ENCODE peak calls at places on chromosomes 6 and 20, in five cellular contexts. B is testis, V is H54, D is IMR-90, M is Peyer's patch. J is an unnamed sample.
A peak's percentile ranks its signal among the peaks of the same experiment; 100 is the strongest.

GRCh38 chr6:109458774-109459531 is 3.4 kb upstream of the MICAL1 start:
- DNase-seq in B (no peak), V (no peak), D (no peak), M (no peak), J (no peak)

GRCh38 chr20:38315290-38315966 is 11.5 kb downstream of the BPI start:
- DNase-seq in B (peak; percentile 30), V (no peak), D (peak; percentile 41), M (no peak), J (no peak)

GRCh38 chr6:130453230-130453629 is 87.4 kb downstream of the TMEM200A start:
- DNase-seq in B (no peak), V (no peak), D (peak; percentile 80), M (no peak), J (no peak)

GRCh38 chr6:22447862-22448261 is 121.5 kb upstream of the HDGFL1 start:
- DNase-seq in B (no peak), V (no peak), D (no peak), M (no peak), J (no peak)

GRCh38 chr6:105301072-105301503 is 101.8 kb downstream of the PREP start:
- DNase-seq in B (no peak), V (no peak), D (peak; percentile 29), M (no peak), J (no peak)

GRCh38 chr6:4319992-4320683 is 184.8 kb upstream of the ECI2 start:
- DNase-seq in B (no peak), V (no peak), D (peak; percentile 65), M (no peak), J (no peak)

GRCh38 chr6:99282479-99283062 is 66.9 kb downstream of the FAXC start:
- DNase-seq in B (no peak), V (peak; percentile 8), D (peak; percentile 30), M (no peak), J (peak; percentile 17)

GRCh38 chr6:29739882-29740261 is 16.6 kb downstream of the HLA-F start:
- DNase-seq in B (no peak), V (no peak), D (peak; percentile 33), M (no peak), J (no peak)

GRCh38 chr6:132132911-132133639 is 181.9 kb upstream of the CCN2 start:
- DNase-seq in B (no peak), V (no peak), D (peak; percentile 85), M (no peak), J (no peak)

GRCh38 chr6:125746731-125747588 is 2.5 kb upstream of the HEY2 start:
- DNase-seq in B (peak; percentile 86), V (no peak), D (peak; percentile 39), M (peak; percentile 48), J (peak; percentile 91)

GRCh38 chr6:166904101-166904746 is 52.1 kb downstream of the RNASET2 start:
- DNase-seq in B (no peak), V (no peak), D (peak; percentile 12), M (no peak), J (no peak)

GRCh38 chr20:10338781-10339180 is 95.2 kb downstream of the MKKS start:
- DNase-seq in B (no peak), V (no peak), D (no peak), M (no peak), J (no peak)

GRCh38 chr20:37867289-37868195 is 35.4 kb upstream of the VSTM2L start:
- DNase-seq in B (no peak), V (no peak), D (no peak), M (peak; percentile 8), J (no peak)

GRCh38 chr20:49034070-49034732 is 11.9 kb upstream of the CSE1L start:
- DNase-seq in B (no peak), V (no peak), D (no peak), M (no peak), J (no peak)

GRCh38 chr6:166308769-166309589 is 787 bp upstream of the PRR18 start:
- DNase-seq in B (no peak), V (no peak), D (no peak), M (no peak), J (no peak)

GRCh38 chr6:109961666-109962065 is 16.4 kb upstream of the GPR6 start:
- DNase-seq in B (no peak), V (peak; percentile 19), D (no peak), M (no peak), J (no peak)

GRCh38 chr6:135260612-135261011 is 79.5 kb downstream of the MYB start:
- DNase-seq in B (no peak), V (no peak), D (no peak), M (no peak), J (no peak)

GRCh38 chr20:4519530-4519929 is 202.2 kb upstream of the PRND start:
- DNase-seq in B (peak; percentile 61), V (no peak), D (no peak), M (no peak), J (peak; percentile 25)

GRCh38 chr20:62236674-62236996 is 1.7 kb upstream of the OSBPL2 start:
- DNase-seq in B (no peak), V (no peak), D (no peak), M (no peak), J (peak; percentile 33)

GRCh38 chr6:87589693-87590416 is at the start of the genes ORC3 and RARS2:
- DNase-seq in B (peak; percentile 99), V (peak; percentile 93), D (peak; percentile 92), M (peak; percentile 98), J (peak; percentile 97)
- TF ChIP-seq POLR2A in B (peak; percentile 25), V (peak; percentile 77), D (peak; percentile 94), M (peak; percentile 91), J (peak; percentile 95)

GRCh38 chr6:88843040-88843439 is 120.4 kb downstream of the RNGTT start:
- DNase-seq in B (no peak), V (no peak), D (peak; percentile 85), M (no peak), J (no peak)

GRCh38 chr6:88839280-88839679 is 124.1 kb downstream of the RNGTT start:
- DNase-seq in B (no peak), V (no peak), D (no peak), M (no peak), J (no peak)

GRCh38 chr6:88840289-88840688 is 123.1 kb downstream of the RNGTT start:
- DNase-seq in B (no peak), V (no peak), D (no peak), M (no peak), J (no peak)

GRCh38 chr6:88842320-88842719 is 121.1 kb downstream of the RNGTT start:
- DNase-seq in B (no peak), V (no peak), D (no peak), M (no peak), J (no peak)

DNA sequence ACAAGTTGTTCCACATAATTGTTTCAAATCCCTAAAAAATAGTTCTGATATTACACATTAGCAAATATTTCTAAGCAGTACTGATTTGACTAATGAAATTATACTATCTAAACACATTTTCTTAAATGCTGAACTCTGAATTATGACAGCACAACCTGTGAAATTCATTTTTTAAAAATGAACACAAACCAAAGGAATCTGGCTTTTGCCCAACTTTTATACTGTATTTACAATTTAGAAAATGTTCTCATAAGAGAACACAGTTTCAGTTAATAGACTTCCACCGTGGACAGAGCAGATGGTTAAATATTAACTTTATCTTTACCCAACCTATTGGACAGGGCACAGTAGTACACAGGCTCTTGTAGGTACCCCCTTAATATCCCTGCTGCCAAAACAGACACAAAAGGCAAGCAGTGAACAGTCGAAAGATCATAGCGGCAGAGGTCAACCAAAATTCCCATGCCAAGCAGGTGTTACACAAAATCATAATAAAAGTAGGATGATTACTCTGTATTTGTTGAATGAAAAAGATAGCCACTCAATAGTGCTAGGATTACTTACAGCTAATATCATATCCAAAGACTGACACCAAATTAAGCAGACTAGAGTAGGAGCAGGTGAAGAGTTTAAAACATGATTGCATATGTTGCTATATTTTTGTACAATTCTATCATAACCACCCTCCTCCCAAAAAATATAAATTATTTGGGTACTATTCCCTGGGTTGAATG is 122.4 kb downstream of the RNGTT start:
- DNase-seq in B (no peak), V (no peak), D (peak; percentile 35), M (no peak), J (no peak)
- TF ChIP-seq POLR2A in B (no peak), V (no peak), D (no peak), M (no peak), J (no peak)

DNA sequence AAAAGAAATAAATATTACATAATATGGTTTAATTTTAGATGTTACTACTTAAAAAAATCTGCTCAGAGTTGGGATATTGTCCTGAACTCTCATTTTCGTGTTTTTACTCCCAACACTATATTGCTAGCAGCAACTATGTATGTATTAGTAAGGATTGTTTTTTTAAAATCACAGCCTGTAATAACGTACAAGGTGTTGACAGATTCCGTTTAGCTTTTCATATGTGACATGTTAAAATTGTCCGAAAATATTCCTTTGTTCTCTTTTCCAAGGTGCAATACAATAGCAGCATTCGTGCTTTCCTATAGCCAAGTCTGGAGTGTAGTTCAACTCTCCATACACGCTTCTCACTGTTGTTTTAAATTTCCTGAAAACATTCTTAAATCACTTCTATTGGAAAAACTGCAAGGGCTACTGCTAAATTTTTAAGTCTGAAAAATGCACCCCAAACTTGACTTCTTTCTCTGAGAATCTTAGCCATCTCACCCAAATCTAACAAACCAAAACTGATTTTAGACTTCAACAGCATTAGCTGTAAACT is 58.9 kb upstream of the HFE start:
- DNase-seq in B (no peak), V (no peak), D (no peak), M (no peak), J (no peak)
- TF ChIP-seq POLR2A in B (no peak), V (no peak), D (no peak), M (no peak), J (no peak)

GRCh38 chr6:35161776-35162607 is 20.9 kb upstream of the TCP11 start:
- DNase-seq in B (no peak), V (no peak), D (no peak), M (no peak), J (no peak)
- TF ChIP-seq POLR2A in B (no peak), V (no peak), D (no peak), M (no peak), J (no peak)

GRCh38 chr6:35258858-35259193 is 709 bp upstream of the ZNF76 start:
- DNase-seq in B (peak; percentile 65), V (no peak), D (peak; percentile 59), M (no peak), J (peak; percentile 85)

GRCh38 chr6:35260642-35261570 is 1.4 kb downstream of the ZNF76 start:
- DNase-seq in B (no peak), V (no peak), D (no peak), M (no peak), J (no peak)

GRCh38 chr6:35258336-35258735 is 1.2 kb upstream of the ZNF76 start:
- DNase-seq in B (no peak), V (no peak), D (no peak), M (no peak), J (peak; percentile 31)

GRCh38 chr6:35259946-35260626 is 551 bp downstream of the ZNF76 start:
- DNase-seq in B (peak; percentile 73), V (peak; percentile 54), D (peak; percentile 16), M (peak; percentile 79), J (peak; percentile 86)

DNA sequence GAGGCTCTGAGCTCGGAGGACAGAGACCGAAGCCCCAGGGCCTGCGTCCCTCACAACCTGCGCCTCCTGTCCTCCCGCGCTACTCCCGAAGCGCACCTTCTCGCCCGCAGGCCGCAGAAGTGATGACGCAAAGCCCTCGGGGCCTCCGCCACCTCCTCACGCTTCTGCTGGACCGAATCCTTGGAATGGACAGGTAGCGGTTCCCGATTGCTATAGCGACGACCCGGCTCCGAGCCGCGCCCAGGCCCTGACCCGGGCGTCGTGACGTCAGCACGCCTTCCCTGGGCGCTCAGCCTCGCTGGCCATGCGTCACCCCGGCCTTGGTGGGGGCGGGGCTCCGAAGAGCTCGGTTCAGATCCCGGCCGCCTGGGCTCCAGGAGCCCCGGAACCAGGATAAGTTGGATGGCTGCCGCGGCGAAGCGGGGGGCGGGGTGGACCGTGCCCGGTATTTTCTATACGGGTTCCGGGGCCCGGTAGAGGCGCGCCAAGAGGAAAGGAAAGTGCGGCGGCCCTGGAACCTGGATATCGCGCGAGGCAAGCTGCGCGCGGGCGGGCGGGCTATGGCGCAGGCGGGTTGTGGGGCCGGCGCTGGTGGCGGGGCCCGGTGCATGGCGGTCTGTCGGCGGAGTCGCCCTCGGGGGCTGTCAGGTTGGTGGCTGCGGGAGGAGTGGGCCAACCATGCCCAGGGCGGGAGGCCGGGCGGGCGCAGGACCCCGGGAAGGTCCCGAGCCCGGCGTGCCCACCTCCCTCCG is at the start of gene ZNF76:
- DNase-seq in B (peak; percentile 99), V (peak; percentile 95), D (peak; percentile 95), M (peak; percentile 99), J (peak; percentile 98)
- TF ChIP-seq POLR2A in B (peak; percentile 8), V (peak; percentile 55), D (peak; percentile 58), M (peak; percentile 25), J (peak; percentile 54)